ENCODE peak calls at places on chromosome 11, in six cellular contexts. C, L, T, M, N and D are unnamed samples.

GRCh38 chr11:70650075-70650909 is 252.0 kb downstream of the CTTN start:
- DNase-seq in T (peak; percentile 22), L (no peak), N (peak; percentile 66), M (peak; percentile 73), C (peak; percentile 51), D (peak; percentile 43)

GRCh38 chr11:88623536-88623935 is 286.0 kb upstream of the CTSC start:
- DNase-seq in M (no peak), L (no peak), N (no peak), T (no peak), C (no peak), D (no peak)

GRCh38 chr11:47489395-47489755 is 40.4 kb upstream of the RAPSN start:
- DNase-seq in N (no peak), M (no peak), C (no peak), T (no peak), L (no peak), D (no peak)

GRCh38 chr11:126637800-126638175 is 282.3 kb downstream of the ST3GAL4 start:
- DNase-seq in M (no peak), N (no peak), T (no peak), L (no peak), C (no peak), D (no peak)

GRCh38 chr11:78039919-78040671 is 17.0 kb upstream of the KCTD14 start:
- DNase-seq in T (no peak), L (no peak), M (peak; percentile 64), C (peak; percentile 72), N (peak; percentile 47), D (peak; percentile 83)

GRCh38 chr11:2691991-2692841 is 7.6 kb downstream of the KCNQ1OT1 start:
- DNase-seq in L (peak; percentile 32), C (no peak), M (no peak), N (no peak), T (no peak), D (no peak)

GRCh38 chr11:65546217-65546958 is 11.8 kb downstream of the LTBP3 start:
- DNase-seq in L (peak; percentile 94), N (peak; percentile 71), M (peak; percentile 49), T (peak; percentile 50), C (peak; percentile 98), D (peak; percentile 98)

GRCh38 chr11:12272821-12273617 is 104.4 kb upstream of the PARVA start:
- DNase-seq in N (no peak), T (no peak), M (no peak), C (no peak), L (peak; percentile 44), D (no peak)

GRCh38 chr11:35365961-35366360 is 53.4 kb downstream of the SLC1A2 start:
- DNase-seq in N (no peak), M (no peak), L (no peak), T (no peak), C (no peak), D (no peak)

GRCh38 chr11:111428113-111428876 is 49.2 kb upstream of the POU2AF1 start:
- DNase-seq in L (peak; percentile 56), M (no peak), N (no peak), T (no peak), C (no peak), D (no peak)

GRCh38 chr11:125091247-125091876 is 20.1 kb downstream of the TMEM218 start:
- DNase-seq in L (no peak), M (peak; percentile 33), T (no peak), C (no peak), N (no peak), D (no peak)

GRCh38 chr11:103420593-103420992 is 311.4 kb downstream of the DYNC2H1 start:
- DNase-seq in M (no peak), C (no peak), N (no peak), T (no peak), L (no peak), D (no peak)

GRCh38 chr11:28144808-28145207 is 36.6 kb downstream of the METTL15 start:
- DNase-seq in T (no peak), M (no peak), C (no peak), N (no peak), L (no peak), D (no peak)

GRCh38 chr11:129184581-129184980 is 7.5 kb downstream of the ARHGAP32 start:
- DNase-seq in T (no peak), L (no peak), N (no peak), C (no peak), M (no peak), D (no peak)

GRCh38 chr11:78228467-78228866 is 39.7 kb downstream of the USP35 start:
- DNase-seq in N (peak; percentile 63), C (no peak), T (peak; percentile 32), L (no peak), M (peak; percentile 51), D (no peak)

GRCh38 chr11:102007567-102008437 is 39.4 kb upstream of the CFAP300 start:
- DNase-seq in M (peak; percentile 25), N (no peak), L (no peak), T (peak; percentile 57), C (peak; percentile 50), D (no peak)

GRCh38 chr11:94655291-94655690 is 88.1 kb downstream of the PIWIL4 start:
- DNase-seq in L (no peak), C (no peak), N (no peak), M (no peak), T (no peak), D (no peak)

GRCh38 chr11:118143661-118144185 is 8.9 kb downstream of the SCN4B start:
- DNase-seq in L (peak; percentile 50), N (no peak), C (no peak), M (no peak), T (no peak), D (no peak)

GRCh38 chr11:92916299-92916698 is 53.2 kb upstream of the MTNR1B start:
- DNase-seq in M (no peak), T (no peak), C (no peak), N (no peak), L (no peak), D (no peak)

GRCh38 chr11:6030658-6031057 is at the start of gene OR56A1:
- DNase-seq in M (no peak), N (no peak), C (no peak), T (no peak), L (no peak), D (no peak)
- TF ChIP-seq POLR2A in M (no peak), N (no peak), C (no peak), T (no peak), L (no peak), D (no peak)

DNA sequence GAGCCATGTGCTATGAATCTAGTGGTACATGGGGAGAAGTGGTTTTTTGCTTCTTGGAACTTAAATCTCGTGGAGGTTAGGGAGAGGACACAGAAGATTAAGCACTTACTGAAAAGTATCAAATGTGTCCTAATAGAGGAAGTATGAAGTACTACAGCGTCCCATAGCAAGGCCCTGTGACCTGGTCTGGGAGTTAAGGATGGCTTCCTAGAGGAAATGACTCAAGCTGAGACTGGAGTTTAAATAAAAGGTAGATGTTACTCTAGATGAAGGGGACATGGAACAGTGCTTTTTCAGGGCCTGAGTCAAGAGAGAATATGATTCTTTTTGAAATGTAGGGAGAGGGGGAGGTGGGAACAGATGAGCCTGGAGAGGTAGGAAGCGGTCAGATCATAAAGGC is 202.9 kb downstream of the GRIK4 start:
- DNase-seq in N (no peak), C (no peak), M (no peak), T (no peak), L (peak; percentile 16), D (no peak)
- H3K4me1 ChIP-seq in N (peaks cover 25% of the 10 kb centered on the region), C (no peaks in the 10 kb centered on the region), M (peaks cover 8% of the 10 kb centered on the region), T (peaks cover 17% of the 10 kb centered on the region), L (peaks cover 25% of the 10 kb centered on the region), D (peaks cover 8% of the 10 kb centered on the region)

GRCh38 chr11:114092478-114092877 is 33.0 kb downstream of the ZBTB16 start:
- DNase-seq in L (no peak), C (no peak), T (no peak), N (no peak), M (no peak), D (no peak)

GRCh38 chr11:114090225-114090624 is 30.7 kb downstream of the ZBTB16 start:
- DNase-seq in L (no peak), M (no peak), T (no peak), C (no peak), N (no peak), D (no peak)

GRCh38 chr11:114090976-114091375 is 31.5 kb downstream of the ZBTB16 start:
- DNase-seq in N (no peak), L (no peak), C (no peak), M (no peak), T (no peak), D (no peak)

GRCh38 chr11:114092953-114093352 is 33.4 kb downstream of the ZBTB16 start:
- DNase-seq in C (no peak), M (no peak), T (no peak), N (no peak), L (no peak), D (no peak)

GRCh38 chr11:114091791-114092397 is 32.4 kb downstream of the ZBTB16 start:
- DNase-seq in N (no peak), M (no peak), T (no peak), L (no peak), C (no peak), D (no peak)
- H3K4me3 ChIP-seq in N (peak overlapping the region; percentile 6), M (no peak overlapping the region), T (no peak overlapping the region), L (peak overlapping the region; percentile 5), C (peak overlapping the region; percentile 31), D (no peak overlapping the region)

DNA sequence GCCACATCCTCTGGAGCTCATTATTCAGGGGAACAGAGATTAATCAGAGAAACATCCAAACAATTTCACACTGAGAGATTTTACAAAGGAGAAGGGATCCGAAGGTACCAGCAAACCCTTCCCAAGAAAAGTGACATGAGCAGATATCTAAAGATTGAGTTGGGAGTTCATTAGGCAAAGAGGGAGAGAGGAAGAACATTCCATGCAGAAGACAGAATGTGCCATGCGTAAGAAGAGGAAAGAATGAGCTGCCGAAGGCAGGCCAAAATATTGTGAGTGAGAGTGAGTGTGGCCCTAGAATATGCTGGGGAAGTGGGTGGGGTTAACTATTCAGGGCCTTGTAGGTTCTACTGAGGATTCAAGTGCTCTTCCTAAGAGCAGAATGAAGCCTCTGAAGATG is 50.0 kb upstream of the LYVE1 start:
- DNase-seq in C (no peak), L (no peak), N (no peak), T (no peak), M (no peak), D (no peak)
- TF ChIP-seq POLR2A in C (no peak), L (no peak), N (no peak), T (no peak), M (no peak), D (no peak)

DNA sequence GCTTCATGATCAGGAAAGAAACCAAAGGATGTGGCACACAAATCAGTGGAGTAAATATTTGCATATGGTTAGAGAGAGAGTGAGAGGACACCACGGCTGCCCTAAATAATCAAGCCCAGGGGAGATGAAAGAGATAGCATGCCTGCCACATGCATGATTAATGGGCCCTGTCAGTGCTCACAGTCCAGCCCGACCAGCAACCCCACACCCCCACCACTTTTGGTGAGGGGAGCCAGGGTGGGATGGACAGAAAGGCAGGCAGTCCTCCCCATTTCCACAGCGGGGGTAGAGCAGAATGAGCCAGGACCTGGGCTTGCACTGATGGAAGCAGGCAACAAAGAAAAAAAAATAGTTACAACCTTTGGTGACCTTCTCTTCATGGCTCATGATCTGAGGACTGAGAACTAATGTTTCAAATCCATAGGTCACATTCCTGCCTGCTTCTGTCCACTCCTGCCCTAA is 545.0 kb downstream of the ETS1 start:
- DNase-seq in L (no peak), M (no peak), N (no peak), T (no peak), C (no peak), D (no peak)
- H3K4me1 ChIP-seq in L (peaks cover 6% of the 10 kb centered on the region), M (no peaks in the 10 kb centered on the region), N (no peaks in the 10 kb centered on the region), T (no peaks in the 10 kb centered on the region), C (no peaks in the 10 kb centered on the region), D (peaks cover 19% of the 10 kb centered on the region)

GRCh38 chr11:72673284-72673942 is 809 bp downstream of the PDE2A start:
- DNase-seq in C (no peak), M (no peak), L (no peak), N (no peak), T (no peak), D (no peak)
- H3K4me3 ChIP-seq in C (no peak overlapping the region), M (no peak overlapping the region), L (no peak overlapping the region), N (no peak overlapping the region), T (no peak overlapping the region), D (no peak overlapping the region)